ENCODE peak calls at places on chromosome 19, in five cellular contexts. Y is retina, N is left cardiac atrium, D is immature natural killer cell, V is HCT116. E is an unnamed sample.

GRCh38 chr19:32253683-32254020 is 91.8 kb upstream of the ZNF507 start:
- DNase-seq in Y (no peak), N (no peak), D (no peak), V (no peak), E (no peak)

GRCh38 chr19:3849092-3849491 is 19.7 kb downstream of the ZFR2 start:
- DNase-seq in Y (no peak), N (no peak), D (peak), V (peak), E (peak)

GRCh38 chr19:4066682-4067395 is at the start of gene ZBTB7A:
- DNase-seq in Y (peak), N (peak), D (peak), V (peak), E (peak)

GRCh38 chr19:34313188-34313587 is 51.8 kb upstream of the GPI start:
- DNase-seq in Y (no peak), N (peak), D (no peak), V (no peak), E (no peak)

GRCh38 chr19:42250249-42250665 is 4.7 kb downstream of the ERF start:
- DNase-seq in Y (peak), N (peak), D (no peak), V (no peak), E (no peak)

GRCh38 chr19:33064778-33065550 is at the start of gene RHPN2:
- DNase-seq in Y (peak), N (peak), D (no peak), V (peak), E (peak)

GRCh38 chr19:652467-653389 is 10.3 kb downstream of the RNF126 start:
- DNase-seq in Y (no peak), N (no peak), D (no peak), V (no peak), E (no peak)

GRCh38 chr19:51607077-51607476 is 23.1 kb downstream of the SIGLEC5 start:
- DNase-seq in Y (no peak), N (no peak), D (no peak), V (no peak), E (no peak)

GRCh38 chr19:3466630-3467029 is 13.7 kb downstream of the SMIM24 start:
- DNase-seq in Y (no peak), N (no peak), D (no peak), V (no peak), E (no peak)

GRCh38 chr19:2494084-2494446 is 18.1 kb downstream of the GADD45B start:
- DNase-seq in Y (no peak), N (no peak), D (no peak), V (no peak), E (no peak)

GRCh38 chr19:43555185-43555770 is 20.0 kb downstream of the XRCC1 start:
- DNase-seq in Y (peak), N (peak), D (peak), V (no peak), E (peak)

GRCh38 chr19:1469936-1470863 is 8.8 kb downstream of the C19orf25 start:
- DNase-seq in Y (peak), N (peak), D (peak), V (peak), E (peak)

GRCh38 chr19:4139614-4140236 is 13.7 kb upstream of the CREB3L3 start:
- DNase-seq in Y (peak), N (peak), D (peak), V (peak), E (peak)

GRCh38 chr19:49862411-49863253 is 4.7 kb downstream of the PNKP start:
- DNase-seq in Y (no peak), N (peak), D (no peak), V (no peak), E (no peak)

GRCh38 chr19:30169196-30169900 is 202.8 kb upstream of the ZNF536 start:
- DNase-seq in Y (no peak), N (no peak), D (no peak), V (no peak), E (no peak)

GRCh38 chr19:50362030-50362412 is 3.4 kb downstream of the NAPSA start:
- DNase-seq in Y (no peak), N (no peak), D (no peak), V (no peak), E (no peak)

GRCh38 chr19:18109363-18109730 is 11.8 kb downstream of the MAST3 start:
- DNase-seq in Y (no peak), N (no peak), D (no peak), V (no peak), E (no peak)

GRCh38 chr19:18603958-18604819 is 2.4 kb downstream of the CRLF1 start:
- DNase-seq in Y (peak), N (no peak), D (no peak), V (no peak), E (no peak)

GRCh38 chr19:21707065-21707464 is 60.3 kb downstream of the ZNF100 start:
- DNase-seq in Y (no peak), N (no peak), D (no peak), V (no peak), E (no peak)

GRCh38 chr19:18322318-18322758 is 538 bp downstream of the LSM4 start:
- DNase-seq in Y (peak), N (peak), D (peak), V (no peak), E (peak)

GRCh38 chr19:8251025-8251472 is 41.9 kb downstream of the CERS4 start:
- DNase-seq in Y (no peak), N (peak), D (no peak), V (no peak), E (no peak)

GRCh38 chr19:11324079-11324661 is 15.3 kb downstream of the RAB3D start:
- DNase-seq in Y (no peak), N (peak), D (peak), V (no peak), E (peak)

GRCh38 chr19:50658438-50659317 is 9.4 kb downstream of the C19orf81 start:
- DNase-seq in Y (peak), N (peak), D (peak), V (peak), E (peak)

GRCh38 chr19:18291019-18291524 is 9.7 kb upstream of the JUND start:
- DNase-seq in Y (no peak), N (peak), D (no peak), V (no peak), E (no peak)

GRCh38 chr19:8148410-8149231 is 771 bp downstream of the FBN3 start:
- DNase-seq in Y (peak), N (no peak), D (no peak), V (peak), E (peak)